ENCODE peak calls at places on chromosomes 1 and 21, in eight cellular contexts. E is A673; X is neural progenitor cell; S is lower lobe of right lung; N is naive thymus-derived CD4-positive, alpha-beta T cell; V is fibroblast of lung; B is uterus; D is mesendoderm. T is an unnamed sample.

GRCh38 chr21:44424608-44425306 is 30.6 kb upstream of the LRRC3 start:
- DNase-seq in E (no peak), X (no peak), S (no peak), N (no peak), V (no peak), B (no peak), D (no peak), T (peak; percentile 68)

GRCh38 chr1:99643021-99643779 is 2.7 kb upstream of the PALMD start:
- DNase-seq in E (no peak), X (no peak), S (no peak), N (no peak), V (no peak), B (no peak), D (no peak), T (no peak)

GRCh38 chr1:62572476-62572875 is 24.8 kb upstream of the ANGPTL3 start:
- DNase-seq in E (no peak), X (no peak), S (no peak), N (no peak), V (no peak), B (no peak), D (no peak), T (no peak)

GRCh38 chr1:39727932-39728317 is 10.8 kb upstream of the PPIE start:
- DNase-seq in E (no peak), X (no peak), S (no peak), N (no peak), V (no peak), B (no peak), D (no peak), T (no peak)

GRCh38 chr1:61534847-61535246 is 190.1 kb downstream of the TM2D1 start:
- DNase-seq in E (no peak), X (no peak), S (no peak), N (no peak), V (no peak), B (no peak), D (no peak), T (no peak)

GRCh38 chr1:159944623-159945455 is 574 bp downstream of the IGSF9 start:
- DNase-seq in E (no peak), X (no peak), S (no peak), N (no peak), V (no peak), B (no peak), D (no peak), T (peak; percentile 65)

GRCh38 chr21:43644609-43645008 is 14.7 kb downstream of the HSF2BP start:
- DNase-seq in E (no peak), X (no peak), S (no peak), N (no peak), V (peak; percentile 29), B (no peak), D (no peak), T (peak; percentile 68)

GRCh38 chr1:168977618-168978017 is 128.9 kb upstream of the ATP1B1 start:
- DNase-seq in E (no peak), X (no peak), S (no peak), N (no peak), V (no peak), B (no peak), D (peak; percentile 19), T (no peak)

GRCh38 chr1:243601720-243602119 is 248.3 kb downstream of the AKT3 start:
- DNase-seq in E (no peak), X (no peak), S (no peak), N (no peak), V (peak; percentile 7), B (no peak), D (no peak), T (no peak)

GRCh38 chr1:188062456-188062855 is 1233.7 kb downstream of the PLA2G4A start:
- DNase-seq in E (no peak), X (no peak), S (no peak), N (no peak), V (peak; percentile 43), B (no peak), D (no peak), T (no peak)

GRCh38 chr21:28325618-28326017 is 667.1 kb downstream of the LTN1 start:
- DNase-seq in E (no peak), X (no peak), S (no peak), N (no peak), V (no peak), B (no peak), D (peak; percentile 92), T (no peak)

GRCh38 chr1:10544239-10544638 is 69.5 kb downstream of the PEX14 start:
- DNase-seq in E (no peak), X (no peak), S (no peak), N (peak; percentile 43), V (no peak), B (no peak), D (no peak), T (peak; percentile 36)

GRCh38 chr1:94974824-94975223 is 47.9 kb upstream of the CNN3 start:
- DNase-seq in E (no peak), X (no peak), S (no peak), N (no peak), V (peak; percentile 34), B (no peak), D (no peak), T (peak; percentile 83)

GRCh38 chr21:38910390-38911008 is 104.8 kb downstream of the ETS2 start:
- DNase-seq in E (peak; percentile 16), X (no peak), S (no peak), N (no peak), V (no peak), B (no peak), D (peak; percentile 39), T (no peak)

GRCh38 chr1:7931446-7931812 is 9.2 kb downstream of the TNFRSF9 start:
- DNase-seq in E (no peak), X (no peak), S (no peak), N (no peak), V (no peak), B (no peak), D (no peak), T (no peak)

GRCh38 chr1:51236548-51237312 is 657 bp downstream of the RNF11 start:
- DNase-seq in E (peak; percentile 50), X (peak; percentile 63), S (peak; percentile 59), N (peak; percentile 54), V (peak; percentile 52), B (peak; percentile 53), D (peak; percentile 51), T (peak; percentile 75)

GRCh38 chr1:77906146-77906545 is 17.7 kb downstream of the NEXN start:
- DNase-seq in E (no peak), X (no peak), S (no peak), N (no peak), V (no peak), B (no peak), D (no peak), T (no peak)

GRCh38 chr1:58397187-58397820 is 149.2 kb downstream of the OMA1 start:
- DNase-seq in E (no peak), X (no peak), S (no peak), N (no peak), V (no peak), B (no peak), D (peak; percentile 90), T (peak; percentile 82)

GRCh38 chr1:208600456-208600855 is 356.3 kb upstream of the PLXNA2 start:
- DNase-seq in E (no peak), X (no peak), S (no peak), N (no peak), V (no peak), B (no peak), D (no peak), T (no peak)

DNA sequence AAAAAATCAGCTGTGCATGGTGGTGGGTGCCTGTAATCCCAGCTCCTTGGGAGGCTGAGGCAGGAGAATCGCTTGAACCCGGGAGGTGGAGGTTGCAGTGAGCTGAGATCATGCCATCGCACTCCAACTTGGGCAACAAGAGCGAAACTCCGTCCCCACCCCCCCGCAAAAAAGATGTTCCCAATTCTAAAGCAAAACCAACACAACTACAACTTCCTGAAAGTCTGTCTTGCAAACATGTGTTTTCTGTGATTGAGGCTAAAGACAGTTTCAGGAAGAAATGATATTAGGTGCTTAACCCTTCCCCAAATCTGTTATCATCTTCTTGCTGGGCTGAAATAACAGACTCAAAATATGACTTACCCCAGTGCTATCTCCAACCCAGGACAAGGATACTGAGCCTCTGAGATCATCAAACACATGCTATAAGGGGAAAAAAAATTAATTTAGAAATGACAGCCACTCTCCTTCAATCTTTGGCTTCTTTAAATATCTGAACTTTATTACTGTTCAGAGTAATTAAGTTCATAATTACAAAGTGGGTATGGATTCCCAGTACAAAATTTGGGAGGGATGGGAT is 28.5 kb downstream of the SORT1 start:
- DNase-seq in E (no peak), X (no peak), S (peak; percentile 58), N (no peak), V (no peak), B (no peak), D (no peak), T (no peak)
- H3K27ac ChIP-seq in E (no peak overlapping the region), X (no peak overlapping the region), S (peak overlapping the region; percentile 73), N (no peak overlapping the region), V (no peak overlapping the region), B (peak overlapping the region; percentile 77), D (no peak overlapping the region), T (peak overlapping the region; percentile 98)

DNA sequence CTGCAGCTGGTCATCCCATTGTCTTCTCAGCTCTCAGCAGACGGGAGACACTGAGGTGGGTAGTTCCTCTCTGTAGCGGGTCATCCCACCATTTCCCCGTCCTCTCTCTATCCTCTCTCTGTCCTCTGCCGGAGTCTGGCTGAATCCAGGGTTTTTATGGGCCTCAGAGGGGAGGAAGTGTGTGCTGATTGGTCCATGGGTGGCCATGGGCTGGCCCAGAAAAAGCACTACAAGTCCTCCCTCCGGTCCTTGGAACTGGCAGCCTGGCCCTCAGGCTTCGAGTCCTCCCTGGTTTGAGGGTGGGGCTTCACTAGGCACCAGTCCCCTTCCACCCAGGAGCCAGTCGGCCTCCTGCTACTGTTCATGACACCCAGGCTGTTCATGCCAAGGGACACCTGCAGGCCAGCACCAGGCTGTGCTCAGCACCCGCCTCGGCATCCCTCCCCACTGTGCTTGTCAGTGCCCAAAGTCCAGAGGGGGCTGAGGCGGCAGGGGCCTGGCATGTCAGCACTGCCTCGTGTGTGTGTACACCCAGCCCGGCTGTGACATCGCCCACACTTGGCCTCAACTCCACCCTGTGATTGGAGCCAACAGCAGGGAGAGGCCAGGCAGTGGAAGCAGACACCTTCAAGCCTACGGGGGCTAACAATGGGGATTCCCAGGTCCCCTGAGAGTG is 23.0 kb upstream of the LRRC8C start:
- DNase-seq in E (no peak), X (no peak), S (no peak), N (peak; percentile 50), V (no peak), B (no peak), D (no peak), T (no peak)
- H3K27ac ChIP-seq in E (no peak overlapping the region), X (no peak overlapping the region), S (peak overlapping the region; percentile 33), N (peak overlapping the region; percentile 92), V (no peak overlapping the region), B (no peak overlapping the region), D (no peak overlapping the region), T (no peak overlapping the region)

DNA sequence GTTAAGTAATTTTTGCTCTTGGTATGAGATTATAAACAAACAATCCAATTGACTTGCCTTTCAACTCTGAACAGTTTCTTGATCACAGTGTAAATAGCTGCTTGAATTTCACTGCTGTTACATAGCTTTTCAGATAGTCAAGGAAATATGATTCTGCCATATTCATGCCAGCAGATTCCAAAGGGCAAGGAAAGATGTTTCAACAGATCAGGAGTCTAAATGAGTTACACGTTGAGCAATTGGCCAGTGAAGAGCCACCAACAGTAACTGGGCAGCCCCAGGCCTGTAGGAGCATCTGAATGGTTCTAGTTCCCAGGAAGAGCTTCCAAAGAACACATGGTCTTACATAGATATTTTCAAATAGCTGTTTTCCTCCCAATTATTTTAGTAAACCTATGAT is 93.6 kb downstream of the LEPR start:
- DNase-seq in E (no peak), X (no peak), S (no peak), N (no peak), V (peak; percentile 63), B (no peak), D (no peak), T (no peak)
- H3K27ac ChIP-seq in E (no peak overlapping the region), X (no peak overlapping the region), S (no peak overlapping the region), N (no peak overlapping the region), V (no peak overlapping the region), B (no peak overlapping the region), D (no peak overlapping the region), T (peak overlapping the region; percentile 45)

GRCh38 chr21:46253610-46254124 is 25.1 kb upstream of the LSS start:
- DNase-seq in E (peak; percentile 52), X (no peak), S (no peak), N (peak; percentile 60), V (peak; percentile 35), B (no peak), D (peak; percentile 70), T (no peak)
- H3K27ac ChIP-seq in E (peak overlapping the region; percentile 53), X (no peak overlapping the region), S (no peak overlapping the region), N (peak overlapping the region; percentile 22), V (no peak overlapping the region), B (no peak overlapping the region), D (no peak overlapping the region), T (no peak overlapping the region)

T was measured in osteoblast.